ENCODE peak calls at places on chromosome 21, in six cellular contexts. B is neural progenitor cell, I is PC-3, O is GM23338, K is HCT116, Q is MM.1S. W is an unnamed sample.

GRCh38 chr21:35197191-35197590 is 148.1 kb upstream of the RUNX1 start:
- DNase-seq in B (no peak), I (peak; percentile 30), O (no peak), K (no peak), Q (no peak), W (no peak)

GRCh38 chr21:34992180-34992579 is 56.9 kb downstream of the RUNX1 start:
- DNase-seq in B (no peak), I (no peak), O (no peak), K (no peak), Q (no peak), W (no peak)

GRCh38 chr21:24781146-24781545 is 826.1 kb downstream of the MRPL39 start:
- DNase-seq in B (no peak), I (no peak), O (no peak), K (no peak), Q (no peak), W (no peak)

GRCh38 chr21:33902349-33902748 is 13.3 kb downstream of the ATP5PO start:
- DNase-seq in B (no peak), I (no peak), O (no peak), K (no peak), Q (no peak), W (no peak)

GRCh38 chr21:39685991-39686390 is 59.0 kb upstream of the IGSF5 start:
- DNase-seq in B (no peak), I (no peak), O (no peak), K (no peak), Q (no peak), W (no peak)

GRCh38 chr21:27649323-27649722 is 682.4 kb upstream of the ADAMTS5 start:
- DNase-seq in B (no peak), I (peak; percentile 64), O (no peak), K (no peak), Q (no peak), W (no peak)

GRCh38 chr21:43467785-43468184 is 40.9 kb upstream of the SIK1 start:
- DNase-seq in B (no peak), I (peak; percentile 0), O (no peak), K (no peak), Q (no peak), W (no peak)

GRCh38 chr21:31252611-31253010 is 91.5 kb downstream of the TIAM1 start:
- DNase-seq in B (peak; percentile 72), I (no peak), O (peak; percentile 27), K (no peak), Q (no peak), W (no peak)

GRCh38 chr21:21682172-21682571 is 684.0 kb downstream of the NCAM2 start:
- DNase-seq in B (no peak), I (peak; percentile 52), O (no peak), K (no peak), Q (no peak), W (no peak)

GRCh38 chr21:46163375-46163774 is 8.0 kb upstream of the FTCD start:
- DNase-seq in B (no peak), I (no peak), O (no peak), K (no peak), Q (no peak), W (no peak)

GRCh38 chr21:46161180-46161799 is 5.9 kb upstream of the FTCD start:
- DNase-seq in B (no peak), I (no peak), O (no peak), K (no peak), Q (no peak), W (no peak)

GRCh38 chr21:46160563-46161179 is 5.3 kb upstream of the FTCD start:
- DNase-seq in B (peak; percentile 10), I (no peak), O (no peak), K (no peak), Q (no peak), W (peak; percentile 4)

GRCh38 chr21:46159841-46160562 is 4.6 kb upstream of the FTCD start:
- DNase-seq in B (no peak), I (no peak), O (no peak), K (no peak), Q (no peak), W (peak; percentile 3)

DNA sequence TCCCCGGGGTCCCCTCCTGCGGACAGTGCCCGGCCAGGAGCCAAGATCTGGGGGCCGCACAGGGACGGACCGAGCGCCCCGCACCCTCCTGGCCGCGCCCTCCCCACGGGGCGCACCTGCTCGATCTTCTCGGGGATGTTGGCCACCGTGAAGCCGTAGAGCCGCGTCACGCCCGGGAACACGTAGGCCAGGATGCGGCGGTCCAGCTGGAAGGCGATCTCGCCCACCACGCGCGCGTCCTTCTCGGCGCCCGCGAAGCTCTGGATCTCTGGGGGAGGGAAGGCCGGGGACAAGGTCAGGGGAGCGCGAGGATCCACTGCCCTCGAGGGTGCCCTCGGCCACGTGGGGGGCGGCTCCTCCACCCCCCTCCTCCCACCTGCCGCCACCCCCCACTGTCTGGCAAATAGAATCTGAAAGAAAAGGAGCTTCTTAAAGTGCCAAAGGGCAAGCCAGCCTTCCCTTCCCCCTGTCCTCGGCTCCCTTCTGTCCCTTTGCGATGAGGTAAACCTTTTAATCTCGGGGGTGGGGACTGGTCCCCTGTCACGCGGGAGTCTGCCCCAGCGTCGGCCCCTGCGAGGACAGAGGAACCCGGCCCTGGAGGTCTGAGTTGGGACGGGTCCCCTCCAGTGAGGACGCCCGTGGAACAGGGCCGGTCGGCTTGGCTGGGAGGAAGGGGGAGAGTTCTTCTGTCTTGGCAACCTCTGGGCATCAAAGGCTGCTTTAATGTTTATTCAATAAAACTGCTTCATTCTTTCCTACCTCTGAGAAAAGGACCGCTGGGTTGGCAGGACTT is 6.6 kb upstream of the FTCD start:
- DNase-seq in B (peak; percentile 1), I (no peak), O (no peak), K (no peak), Q (no peak), W (peak; percentile 2)
- TF ChIP-seq EZH2phosphoT487 in B (no peak), I (no peak), O (no peak), K (no peak), Q (no peak), W (no peak)

GRCh38 chr21:41411449-41412089 is 14.5 kb upstream of the MX1 start:
- DNase-seq in B (no peak), I (peak; percentile 40), O (peak; percentile 55), K (no peak), Q (no peak), W (no peak)
- TF ChIP-seq CTCF in B (peak; percentile 3), I (no peak), O (peak; percentile 44), K (peak; percentile 40), Q (peak; percentile 19), W (no peak)

GRCh38 chr21:44931501-44932365 is 8.1 kb upstream of the SLX9 start:
- DNase-seq in B (no peak), I (peak; percentile 49), O (no peak), K (no peak), Q (no peak), W (no peak)
- TF ChIP-seq EZH2 in B (peak; percentile 99), I (no peak), O (peak; percentile 86), K (no peak), Q (peak; percentile 98), W (peak; percentile 87)

DNA sequence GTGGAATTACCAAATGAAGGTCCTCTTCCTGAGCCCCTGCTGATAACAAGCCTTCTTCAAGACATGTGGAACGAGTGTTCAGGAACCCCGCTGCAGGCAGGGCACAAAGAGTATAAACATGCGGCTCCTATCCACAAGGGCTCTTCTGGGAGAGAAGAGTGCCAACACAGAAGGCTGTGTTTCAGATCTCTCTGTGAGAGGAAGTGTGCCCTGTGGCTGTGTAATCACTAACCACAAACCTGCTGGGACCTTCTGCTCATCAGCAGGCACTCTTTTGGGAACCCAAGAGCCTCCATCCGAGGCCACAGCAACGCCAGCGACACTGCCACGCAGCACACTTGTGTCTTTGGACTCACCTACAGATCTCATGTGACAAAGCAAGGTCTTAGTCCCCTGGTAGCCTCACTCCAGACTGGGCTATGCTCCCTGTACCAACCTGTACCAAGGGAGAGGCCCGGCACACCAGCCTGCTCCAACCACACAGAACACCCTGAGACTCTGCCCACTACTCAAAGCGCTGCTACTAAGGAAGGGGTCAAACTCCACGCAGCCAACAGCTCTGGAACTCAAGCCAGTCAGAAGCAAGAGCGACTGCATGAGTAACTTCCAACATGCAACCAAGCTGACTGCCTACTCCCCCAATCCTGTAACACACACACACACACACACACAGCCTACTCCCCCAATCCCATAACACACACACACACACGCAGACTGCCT is 7.8 kb downstream of the PTTG1IP start:
- DNase-seq in B (no peak), I (peak; percentile 43), O (no peak), K (no peak), Q (peak; percentile 32), W (peak; percentile 34)
- TF ChIP-seq EZH2phosphoT487 in B (no peak), I (no peak), O (no peak), K (no peak), Q (no peak), W (no peak)

GRCh38 chr21:45873866-45874265 is 107.7 kb upstream of the COL6A1 start:
- DNase-seq in B (no peak), I (no peak), O (no peak), K (no peak), Q (no peak), W (no peak)
- TF ChIP-seq CTCF in B (no peak), I (no peak), O (no peak), K (no peak), Q (no peak), W (no peak)

DNA sequence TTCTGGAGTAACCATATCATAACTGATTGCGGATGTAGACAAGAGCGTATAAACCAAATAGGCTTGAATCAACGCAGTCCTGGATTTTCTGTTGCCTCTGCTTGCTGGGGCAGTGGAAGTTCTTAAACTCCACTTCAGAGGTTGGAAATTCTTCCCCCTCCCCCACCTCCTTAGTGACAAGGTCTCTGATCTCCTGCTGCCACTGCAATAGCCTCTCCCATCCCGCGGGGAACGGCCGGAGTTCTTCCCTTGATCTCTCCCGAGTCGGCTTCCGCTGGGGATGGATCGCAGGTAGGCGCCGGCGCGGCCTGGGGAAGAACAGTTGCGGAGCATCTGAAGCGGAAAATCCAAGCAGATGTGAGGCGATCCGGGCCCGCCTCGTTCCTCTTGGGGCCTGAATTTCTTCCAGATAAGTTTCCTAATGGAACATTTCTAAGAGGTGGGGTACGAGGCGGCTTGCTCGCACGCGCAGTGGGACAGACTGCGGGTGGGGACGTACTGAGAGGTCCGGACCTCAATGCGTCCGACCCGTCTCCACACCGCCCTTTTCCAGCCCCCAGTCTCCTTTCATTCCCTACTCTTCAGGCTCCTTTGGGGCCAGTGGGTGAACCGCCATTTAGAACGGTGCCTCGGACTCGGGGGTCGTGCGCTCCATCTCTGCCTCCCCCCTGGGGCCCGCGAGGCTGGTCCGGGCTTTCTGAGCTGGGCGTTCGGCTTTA is 3.1 kb upstream of the SIM2 start:
- DNase-seq in B (peak; percentile 74), I (no peak), O (peak; percentile 87), K (no peak), Q (no peak), W (no peak)
- TF ChIP-seq EZH2 in B (peak; percentile 92), I (no peak), O (peak; percentile 66), K (no peak), Q (no peak), W (no peak)

GRCh38 chr21:38679531-38679930 is 126.2 kb upstream of the ETS2 start:
- DNase-seq in B (no peak), I (peak; percentile 63), O (no peak), K (no peak), Q (peak; percentile 77), W (no peak)
- TF ChIP-seq EZH2phosphoT487 in B (no peak), I (no peak), O (no peak), K (no peak), Q (no peak), W (no peak)